ENCODE peak calls at places on chromosomes 12 and 14, in five cellular contexts. T is HCT116; X is cardiac muscle cell; H is activated CD8-positive, alpha-beta memory T cell treated with anti-CD3 and anti-CD28 coated beads for 48 hours; Z is GM20000. K is an unnamed sample.

GRCh38 chr14:71415404-71415690 is 508.1 kb downstream of the PCNX1 start:
- DNase-seq in T (no peak), X (peak; percentile 74), H (no peak), Z (no peak), K (no peak)

GRCh38 chr12:92365333-92365732 is 219.7 kb upstream of the BTG1 start:
- DNase-seq in T (no peak), X (no peak), H (no peak), Z (no peak), K (peak; percentile 50)

GRCh38 chr12:124694846-124695497 is 127.6 kb upstream of the NCOR2 start:
- DNase-seq in T (no peak), X (peak; percentile 84), H (no peak), Z (no peak), K (no peak)

GRCh38 chr12:7495136-7495535 is 8.4 kb downstream of the CD163 start:
- DNase-seq in T (no peak), X (no peak), H (no peak), Z (no peak), K (no peak)

GRCh38 chr14:31025335-31026075 is at the start of gene AP4S1:
- DNase-seq in T (no peak), X (no peak), H (peak; percentile 31), Z (peak; percentile 46), K (peak; percentile 16)

GRCh38 chr14:76922599-76922998 is 96.4 kb downstream of the LRRC74A start:
- DNase-seq in T (no peak), X (peak; percentile 68), H (no peak), Z (no peak), K (no peak)

GRCh38 chr12:19643635-19644034 is 204.3 kb downstream of the AEBP2 start:
- DNase-seq in T (peak; percentile 39), X (peak; percentile 77), H (no peak), Z (no peak), K (no peak)

GRCh38 chr14:23366163-23366921 is 1.4 kb upstream of the EFS start:
- DNase-seq in T (no peak), X (peak; percentile 85), H (no peak), Z (no peak), K (no peak)

GRCh38 chr12:45912774-45913173 is 77.6 kb downstream of the SCAF11 start:
- DNase-seq in T (no peak), X (no peak), H (no peak), Z (no peak), K (no peak)

GRCh38 chr12:108852674-108853073 is 4.7 kb downstream of the SSH1 start:
- DNase-seq in T (no peak), X (peak; percentile 79), H (no peak), Z (no peak), K (no peak)

GRCh38 chr12:121568503-121568902 is 12.3 kb downstream of the KDM2B start:
- DNase-seq in T (no peak), X (no peak), H (no peak), Z (no peak), K (no peak)

GRCh38 chr14:99737451-99737951 is 53.4 kb downstream of the CYP46A1 start:
- DNase-seq in T (no peak), X (no peak), H (no peak), Z (no peak), K (peak; percentile 37)

GRCh38 chr12:92530706-92531105 is 172.1 kb upstream of the PLEKHG7 start:
- DNase-seq in T (no peak), X (no peak), H (no peak), Z (no peak), K (no peak)

GRCh38 chr14:41532255-41532654 is 74.4 kb upstream of the LRFN5 start:
- DNase-seq in T (no peak), X (no peak), H (no peak), Z (no peak), K (no peak)

GRCh38 chr12:51827925-51828818 is 20.3 kb downstream of the FIGNL2 start:
- DNase-seq in T (no peak), X (peak; percentile 46), H (peak; percentile 40), Z (no peak), K (peak; percentile 40)

GRCh38 chr12:68557011-68557715 is 53.5 kb upstream of the RAP1B start:
- DNase-seq in T (no peak), X (peak; percentile 75), H (no peak), Z (no peak), K (no peak)

GRCh38 chr12:68784015-68784414 is 24.0 kb upstream of the MDM2 start:
- DNase-seq in T (no peak), X (peak; percentile 56), H (no peak), Z (no peak), K (no peak)

GRCh38 chr14:20799955-20800544 is 2.6 kb downstream of the RNASE1 start:
- DNase-seq in T (no peak), X (peak; percentile 18), H (no peak), Z (no peak), K (peak; percentile 64)

GRCh38 chr14:45968037-45968436 is 683.5 kb downstream of the RPL10L start:
- DNase-seq in T (no peak), X (no peak), H (no peak), Z (no peak), K (no peak)

GRCh38 chr14:31449971-31450610 is 7.2 kb downstream of the DTD2 start:
- DNase-seq in T (peak; percentile 7), X (peak; percentile 65), H (no peak), Z (peak; percentile 25), K (peak; percentile 28)

GRCh38 chr12:127363392-127363791 is 903.6 kb upstream of the TMEM132C start:
- DNase-seq in T (peak; percentile 22), X (no peak), H (no peak), Z (no peak), K (peak; percentile 37)

K was measured in RPMI8226.